ENCODE peak calls at places on chromosome 12, in six cellular contexts. T is stimulated activated CD4-positive, alpha-beta T cell treated with anti-CD3 and anti-CD28 coated beads, Interleukin-1b, Interleukin-23, amount 100 ng/mL, for 24 hours; K is PC-9; M is AG10803; P is RPMI7951; Z is foreskin keratinocyte. I is an unnamed sample.

GRCh38 chr12:7197846-7198245 is 8.4 kb downstream of the PEX5 start:
- DNase-seq in Z (no peak), P (no peak), M (no peak), T (no peak), K (no peak), I (no peak)

GRCh38 chr12:124498870-124499753 is 68.3 kb downstream of the NCOR2 start:
- DNase-seq in Z (no peak), P (no peak), K (no peak), M (no peak), T (no peak), I (no peak)

GRCh38 chr12:54364413-54364812 is at the start of gene GPR84:
- DNase-seq in M (no peak), T (no peak), Z (no peak), K (no peak), P (peak; percentile 32), I (no peak)

GRCh38 chr12:88493651-88494050 is 86.6 kb downstream of the KITLG start:
- DNase-seq in T (no peak), M (peak; percentile 81), Z (peak; percentile 38), K (no peak), P (peak; percentile 64), I (no peak)

GRCh38 chr12:130990034-130990433 is 36.3 kb downstream of the ADGRD1 start:
- DNase-seq in K (no peak), T (no peak), M (no peak), Z (no peak), P (no peak), I (no peak)

GRCh38 chr12:24838531-24838950 is 110.4 kb downstream of the BCAT1 start:
- DNase-seq in T (no peak), P (peak; percentile 78), Z (peak; percentile 39), M (peak; percentile 99), K (no peak), I (no peak)

GRCh38 chr12:53096089-53096741 is 1.3 kb upstream of the IGFBP6 start:
- DNase-seq in P (peak; percentile 39), M (peak; percentile 92), T (no peak), K (no peak), Z (no peak), I (no peak)

GRCh38 chr12:111428081-111428727 is 22.5 kb downstream of the SH2B3 start:
- DNase-seq in M (no peak), K (no peak), P (no peak), T (no peak), Z (no peak), I (no peak)

GRCh38 chr12:115166698-115167315 is 482.8 kb upstream of the TBX3 start:
- DNase-seq in M (peak; percentile 48), Z (no peak), P (peak; percentile 73), K (no peak), T (no peak), I (no peak)